ENCODE peak calls at places on chromosomes 2 and 18, in five cellular contexts. One of them, this sample, is unnamed. For H3K36me3, the result is how much of the 10 kb centered on the place peaks cover.

GRCh38 chr2:23614701-23615100 is 229.7 kb downstream of the KLHL29 start:
- DNase-seq in colonic mucosa: no peak
- DNase-seq in BE2C: peak
- DNase-seq in PC-3: no peak
- DNase-seq in body of pancreas: no peak
- DNase-seq in this sample: no peak

GRCh38 chr2:230312638-230313037 is 14.4 kb upstream of the SP140L start:
- DNase-seq in body of pancreas: no peak
- DNase-seq in PC-3: peak
- DNase-seq in BE2C: no peak
- DNase-seq in colonic mucosa: no peak
- DNase-seq in this sample: peak

GRCh38 chr18:32093523-32093922 is 1.8 kb downstream of the RNF138 start:
- DNase-seq in PC-3: peak
- DNase-seq in body of pancreas: no peak
- DNase-seq in BE2C: no peak
- DNase-seq in colonic mucosa: peak
- DNase-seq in this sample: no peak

GRCh38 chr2:73031095-73031678 is 40.3 kb downstream of the SFXN5 start:
- DNase-seq in colonic mucosa: no peak
- DNase-seq in body of pancreas: no peak
- DNase-seq in BE2C: no peak
- DNase-seq in PC-3: no peak
- DNase-seq in this sample: no peak

GRCh38 chr18:74412106-74412880 is 44.8 kb downstream of the DIPK1C start:
- DNase-seq in colonic mucosa: no peak
- DNase-seq in BE2C: no peak
- DNase-seq in body of pancreas: no peak
- DNase-seq in PC-3: no peak
- DNase-seq in this sample: no peak

GRCh38 chr2:71892896-71893295 is 254.8 kb downstream of the CYP26B1 start:
- DNase-seq in body of pancreas: no peak
- DNase-seq in PC-3: no peak
- DNase-seq in BE2C: no peak
- DNase-seq in colonic mucosa: no peak
- DNase-seq in this sample: no peak

GRCh38 chr18:51028201-51028805 is 1.7 kb upstream of the SMAD4 start:
- DNase-seq in BE2C: no peak
- DNase-seq in colonic mucosa: peak
- DNase-seq in PC-3: peak
- DNase-seq in body of pancreas: no peak
- DNase-seq in this sample: peak

GRCh38 chr18:48875942-48876511 is 74.7 kb downstream of the SMAD7 start:
- DNase-seq in BE2C: peak
- DNase-seq in body of pancreas: no peak
- DNase-seq in PC-3: no peak
- DNase-seq in colonic mucosa: no peak
- DNase-seq in this sample: no peak

GRCh38 chr2:112814278-112814677 is 22.3 kb downstream of the IL1B start:
- DNase-seq in PC-3: no peak
- DNase-seq in body of pancreas: no peak
- DNase-seq in colonic mucosa: no peak
- DNase-seq in BE2C: no peak
- DNase-seq in this sample: peak

GRCh38 chr2:238104521-238105311 is 4.6 kb downstream of the ESPNL start:
- DNase-seq in body of pancreas: no peak
- DNase-seq in BE2C: no peak
- DNase-seq in PC-3: no peak
- DNase-seq in colonic mucosa: no peak
- DNase-seq in this sample: no peak

GRCh38 chr2:140199312-140199711 is 1419.1 kb upstream of the NXPH2 start:
- DNase-seq in PC-3: peak
- DNase-seq in BE2C: no peak
- DNase-seq in colonic mucosa: no peak
- DNase-seq in body of pancreas: no peak
- DNase-seq in this sample: no peak

GRCh38 chr18:32148185-32148870 is 41.5 kb upstream of the MEP1B start:
- DNase-seq in body of pancreas: no peak
- DNase-seq in BE2C: no peak
- DNase-seq in colonic mucosa: no peak
- DNase-seq in PC-3: no peak
- DNase-seq in this sample: no peak

GRCh38 chr2:28233070-28233718 is 159.5 kb upstream of the FOSL2 start:
- DNase-seq in PC-3: peak
- DNase-seq in body of pancreas: peak
- DNase-seq in BE2C: no peak
- DNase-seq in colonic mucosa: peak
- DNase-seq in this sample: no peak

GRCh38 chr2:11145350-11145749 is 9.9 kb upstream of the SLC66A3 start:
- DNase-seq in colonic mucosa: no peak
- DNase-seq in PC-3: no peak
- DNase-seq in body of pancreas: no peak
- DNase-seq in BE2C: no peak
- DNase-seq in this sample: no peak

GRCh38 chr2:144595279-144595678 is 75.4 kb upstream of the ZEB2 start:
- DNase-seq in body of pancreas: no peak
- DNase-seq in BE2C: no peak
- DNase-seq in PC-3: no peak
- DNase-seq in colonic mucosa: no peak
- DNase-seq in this sample: no peak

GRCh38 chr2:235706496-235706895 is 212.7 kb downstream of the AGAP1 start:
- DNase-seq in PC-3: peak
- DNase-seq in colonic mucosa: no peak
- DNase-seq in body of pancreas: no peak
- DNase-seq in BE2C: no peak
- DNase-seq in this sample: no peak

GRCh38 chr2:62724886-62725711 is 19.6 kb downstream of the EHBP1 start:
- DNase-seq in BE2C: peak
- DNase-seq in body of pancreas: peak
- DNase-seq in PC-3: peak
- DNase-seq in colonic mucosa: peak
- DNase-seq in this sample: peak

GRCh38 chr18:72206814-72207213 is 337.3 kb downstream of the CBLN2 start:
- DNase-seq in BE2C: no peak
- DNase-seq in PC-3: no peak
- DNase-seq in body of pancreas: no peak
- DNase-seq in colonic mucosa: no peak
- DNase-seq in this sample: no peak

GRCh38 chr2:174166261-174166660 is 82.1 kb downstream of the OLA1 start:
- DNase-seq in BE2C: no peak
- DNase-seq in PC-3: peak
- DNase-seq in colonic mucosa: no peak
- DNase-seq in body of pancreas: no peak
- DNase-seq in this sample: no peak

GRCh38 chr2:158498749-158499136 is 42.0 kb downstream of the PKP4 start:
- DNase-seq in colonic mucosa: no peak
- DNase-seq in PC-3: no peak
- DNase-seq in body of pancreas: no peak
- DNase-seq in BE2C: no peak
- DNase-seq in this sample: no peak

GRCh38 chr2:128276878-128277675 is 41.6 kb downstream of the HS6ST1 start:
- DNase-seq in colonic mucosa: no peak
- DNase-seq in body of pancreas: peak
- DNase-seq in BE2C: no peak
- DNase-seq in PC-3: no peak
- DNase-seq in this sample: no peak

GRCh38 chr18:61108706-61109105 is 224.5 kb upstream of the CDH20 start:
- DNase-seq in body of pancreas: no peak
- DNase-seq in colonic mucosa: no peak
- DNase-seq in PC-3: no peak
- DNase-seq in BE2C: no peak
- DNase-seq in this sample: no peak

GRCh38 chr2:166106431-166107015 is 21.3 kb downstream of the SCN1A start:
- DNase-seq in colonic mucosa: no peak
- DNase-seq in BE2C: peak
- DNase-seq in body of pancreas: no peak
- DNase-seq in PC-3: peak
- DNase-seq in this sample: no peak

GRCh38 chr2:204453730-204454167 is 91.5 kb upstream of the PARD3B start:
- DNase-seq in PC-3: no peak
- DNase-seq in colonic mucosa: peak
- DNase-seq in body of pancreas: peak
- DNase-seq in BE2C: peak
- DNase-seq in this sample: peak

GRCh38 chr18:49886891-49887764 is 73.8 kb upstream of the ACAA2 start:
- DNase-seq in body of pancreas: no peak
- DNase-seq in colonic mucosa: no peak
- DNase-seq in PC-3: peak
- DNase-seq in BE2C: no peak
- DNase-seq in this sample: no peak

GRCh38 chr2:31729065-31729439 is 148.3 kb upstream of the SRD5A2 start:
- DNase-seq in colonic mucosa: no peak
- DNase-seq in PC-3: no peak
- DNase-seq in body of pancreas: no peak
- DNase-seq in BE2C: no peak
- DNase-seq in this sample: no peak

GRCh38 chr2:188085421-188085820 is 206.3 kb upstream of the GULP1 start:
- DNase-seq in colonic mucosa: no peak
- DNase-seq in BE2C: no peak
- DNase-seq in PC-3: no peak
- DNase-seq in body of pancreas: no peak
- DNase-seq in this sample: no peak

GRCh38 chr2:37586663-37587409 is 84.6 kb downstream of the CDC42EP3 start:
- DNase-seq in BE2C: no peak
- DNase-seq in colonic mucosa: no peak
- DNase-seq in body of pancreas: peak
- DNase-seq in PC-3: peak
- DNase-seq in this sample: peak

GRCh38 chr2:9877026-9877425 is 33.8 kb downstream of the TAF1B start:
- DNase-seq in BE2C: no peak
- DNase-seq in body of pancreas: no peak
- DNase-seq in colonic mucosa: no peak
- DNase-seq in PC-3: no peak
- DNase-seq in this sample: no peak
- H3K36me3 ChIP-seq in BE2C: half or more
- H3K36me3 ChIP-seq in body of pancreas: under half
- H3K36me3 ChIP-seq in colonic mucosa: under half
- H3K36me3 ChIP-seq in PC-3: under half
- H3K36me3 ChIP-seq in this sample: under half

GRCh38 chr18:13380671-13381070 is 162.1 kb downstream of the LDLRAD4 start:
- DNase-seq in colonic mucosa: no peak
- DNase-seq in body of pancreas: no peak
- DNase-seq in BE2C: no peak
- DNase-seq in PC-3: no peak
- DNase-seq in this sample: no peak

GRCh38 chr18:13382683-13382989 is 164.1 kb downstream of the LDLRAD4 start:
- DNase-seq in body of pancreas: no peak
- DNase-seq in PC-3: no peak
- DNase-seq in colonic mucosa: no peak
- DNase-seq in BE2C: no peak
- DNase-seq in this sample: no peak

GRCh38 chr18:13379930-13380665 is 161.5 kb downstream of the LDLRAD4 start:
- DNase-seq in PC-3: no peak
- DNase-seq in BE2C: no peak
- DNase-seq in colonic mucosa: no peak
- DNase-seq in body of pancreas: no peak
- DNase-seq in this sample: no peak

GRCh38 chr18:13381907-13382682 is 163.5 kb downstream of the LDLRAD4 start:
- DNase-seq in PC-3: no peak
- DNase-seq in BE2C: no peak
- DNase-seq in colonic mucosa: peak
- DNase-seq in body of pancreas: peak
- DNase-seq in this sample: no peak

GRCh38 chr18:13381331-13381730 is 162.8 kb downstream of the LDLRAD4 start:
- DNase-seq in PC-3: no peak
- DNase-seq in BE2C: no peak
- DNase-seq in body of pancreas: no peak
- DNase-seq in colonic mucosa: no peak
- DNase-seq in this sample: no peak
- H3K4me3 ChIP-seq in PC-3: no peak
- H3K4me3 ChIP-seq in BE2C: no peak
- H3K4me3 ChIP-seq in body of pancreas: no peak
- H3K4me3 ChIP-seq in colonic mucosa: no peak
- H3K4me3 ChIP-seq in this sample: no peak

GRCh38 chr2:219473511-219473910 is 25.2 kb upstream of the GMPPA start:
- DNase-seq in BE2C: no peak
- DNase-seq in body of pancreas: no peak
- DNase-seq in PC-3: no peak
- DNase-seq in colonic mucosa: no peak
- DNase-seq in this sample: no peak

GRCh38 chr2:219469186-219469724 is 29.4 kb upstream of the GMPPA start:
- DNase-seq in PC-3: peak
- DNase-seq in body of pancreas: no peak
- DNase-seq in colonic mucosa: no peak
- DNase-seq in BE2C: peak
- DNase-seq in this sample: peak

GRCh38 chr2:219470429-219470828 is 28.3 kb upstream of the GMPPA start:
- DNase-seq in BE2C: no peak
- DNase-seq in PC-3: no peak
- DNase-seq in body of pancreas: no peak
- DNase-seq in colonic mucosa: no peak
- DNase-seq in this sample: no peak

GRCh38 chr2:219472629-219473187 is 26.0 kb upstream of the GMPPA start:
- DNase-seq in body of pancreas: no peak
- DNase-seq in BE2C: no peak
- DNase-seq in PC-3: no peak
- DNase-seq in colonic mucosa: no peak
- DNase-seq in this sample: no peak

GRCh38 chr2:219471476-219472371 is 27.0 kb upstream of the GMPPA start:
- DNase-seq in body of pancreas: no peak
- DNase-seq in BE2C: no peak
- DNase-seq in colonic mucosa: no peak
- DNase-seq in PC-3: no peak
- DNase-seq in this sample: no peak
- H3K36me3 ChIP-seq in body of pancreas: under half
- H3K36me3 ChIP-seq in BE2C: under half
- H3K36me3 ChIP-seq in colonic mucosa: under half
- H3K36me3 ChIP-seq in PC-3: under half
- H3K36me3 ChIP-seq in this sample: under half

DNA sequence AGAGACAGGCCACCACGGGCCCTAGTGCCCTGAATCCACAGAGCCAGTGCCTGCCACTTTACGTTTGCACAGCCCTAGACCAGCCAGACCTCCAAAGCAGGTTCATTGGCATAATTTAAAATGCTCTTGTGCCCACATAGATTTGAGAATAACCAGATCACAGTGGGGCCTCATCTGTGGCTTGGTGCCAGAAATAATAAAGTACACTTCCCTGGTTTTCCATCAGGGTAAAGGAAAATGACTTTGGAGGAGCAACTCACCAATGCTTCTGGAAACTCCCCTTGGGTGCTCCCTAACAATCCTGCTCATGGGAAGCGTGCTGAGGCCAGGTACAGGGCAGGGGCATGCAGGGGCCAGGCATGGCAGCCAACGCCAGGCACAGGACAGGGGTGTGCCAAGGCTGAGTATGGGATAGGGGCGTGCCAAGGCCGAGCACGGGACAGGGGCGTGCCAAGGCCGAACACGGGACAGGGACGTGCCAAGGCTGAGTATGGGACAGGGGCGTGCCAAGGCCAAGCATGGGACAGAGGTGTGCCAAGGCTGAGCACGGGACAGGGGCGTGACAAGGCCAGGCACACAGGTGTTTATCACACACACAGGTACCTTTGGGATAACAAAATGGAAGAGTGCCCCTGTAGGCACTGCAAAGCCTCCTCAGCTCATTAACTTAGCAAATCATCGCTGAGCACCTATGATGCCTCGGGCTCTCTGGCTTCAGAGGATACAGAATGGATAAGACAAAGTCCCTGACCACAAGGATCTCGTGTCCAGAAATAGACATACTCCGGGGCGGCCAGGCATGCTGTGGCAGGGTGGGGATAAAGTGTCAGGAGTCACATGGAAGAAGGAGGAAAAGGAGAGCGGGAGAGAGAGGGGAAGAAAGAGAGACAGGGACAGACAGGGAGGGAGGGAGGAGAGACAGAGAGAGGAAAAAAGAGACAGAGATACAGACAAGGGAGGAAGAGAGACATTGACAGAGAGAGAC is 334.7 kb downstream of the EIPR1 start:
- DNase-seq in BE2C: no peak
- DNase-seq in colonic mucosa: no peak
- DNase-seq in PC-3: no peak
- DNase-seq in body of pancreas: peak
- DNase-seq in this sample: no peak
- H3K4me3 ChIP-seq in BE2C: no peak
- H3K4me3 ChIP-seq in colonic mucosa: no peak
- H3K4me3 ChIP-seq in PC-3: no peak
- H3K4me3 ChIP-seq in body of pancreas: no peak
- H3K4me3 ChIP-seq in this sample: no peak